ENCODE peak calls at places on chromosomes 3 and 15, in eight cellular contexts. Q, R, A, W, Y, L, Z and O are unnamed samples.

GRCh38 chr3:31862861-31863260 is 118.2 kb downstream of the OSBPL10 start:
- DNase-seq in R (no peak), A (no peak), W (no peak), Z (no peak), Y (no peak), Q (no peak), L (no peak), O (no peak)

GRCh38 chr3:126954141-126954845 is 28.6 kb upstream of the PLXNA1 start:
- DNase-seq in R (no peak), Q (no peak), A (no peak), W (no peak), Z (no peak), Y (no peak), L (no peak), O (peak)

GRCh38 chr3:44509393-44509921 is 32.0 kb upstream of the ZNF445 start:
- DNase-seq in A (peak), W (no peak), R (peak), Q (no peak), Z (no peak), L (no peak), Y (peak), O (peak)

GRCh38 chr3:15438988-15439387 is 11.6 kb downstream of the EAF1 start:
- DNase-seq in R (no peak), Y (no peak), Q (no peak), W (no peak), L (no peak), A (no peak), Z (no peak), O (no peak)

GRCh38 chr3:155363690-155364070 is 70.2 kb upstream of the STRIT1 start:
- DNase-seq in R (peak), A (no peak), Q (no peak), L (no peak), Y (no peak), Z (no peak), W (no peak), O (no peak)

GRCh38 chr3:29057326-29057725 is 223.5 kb upstream of the RBMS3 start:
- DNase-seq in A (no peak), Z (no peak), R (peak), Q (peak), Y (no peak), W (no peak), L (no peak), O (no peak)

GRCh38 chr15:51816615-51817014 is 12.8 kb upstream of the TMOD3 start:
- DNase-seq in L (no peak), Z (no peak), Y (no peak), A (no peak), Q (no peak), W (no peak), R (no peak), O (no peak)

GRCh38 chr15:85006201-85006600 is 24.5 kb downstream of the PDE8A start:
- DNase-seq in Q (no peak), Z (no peak), L (no peak), R (no peak), Y (no peak), W (no peak), A (no peak), O (no peak)

GRCh38 chr15:40137011-40137906 is 23.6 kb upstream of the BUB1B start:
- DNase-seq in L (peak), Q (no peak), Y (no peak), Z (no peak), R (peak), W (no peak), A (no peak), O (no peak)

GRCh38 chr3:61602466-61602865 is 41.1 kb downstream of the PTPRG start:
- DNase-seq in Z (no peak), Q (no peak), W (no peak), Y (no peak), A (no peak), L (no peak), R (no peak), O (no peak)

GRCh38 chr3:127367593-127367992 is 79.7 kb upstream of the PRR20G start:
- DNase-seq in Z (no peak), Q (no peak), A (no peak), R (no peak), L (no peak), W (no peak), Y (no peak), O (no peak)

GRCh38 chr3:161265916-161266571 is 44.9 kb downstream of the NMD3 start:
- DNase-seq in W (no peak), A (no peak), R (no peak), Y (no peak), Q (no peak), L (no peak), Z (no peak), O (no peak)

GRCh38 chr3:125300416-125300815 is 74.7 kb downstream of the ZNF148 start:
- DNase-seq in A (no peak), Q (no peak), R (no peak), Z (no peak), L (no peak), Y (no peak), W (no peak), O (no peak)

GRCh38 chr3:125374501-125374995 is 577 bp downstream of the ZNF148 start:
- DNase-seq in Z (peak), Y (peak), Q (no peak), W (peak), A (peak), L (peak), R (peak), O (peak)

GRCh38 chr3:94862703-94863102 is 799.8 kb downstream of the NSUN3 start:
- DNase-seq in Z (no peak), R (peak), A (peak), Q (no peak), W (no peak), L (peak), Y (peak), O (peak)

GRCh38 chr3:169454823-169455222 is 208.7 kb downstream of the MECOM start:
- DNase-seq in Z (no peak), Q (peak), L (no peak), A (no peak), Y (no peak), W (no peak), R (no peak), O (no peak)

GRCh38 chr15:62886431-62887071 is 156.0 kb upstream of the TPM1 start:
- DNase-seq in Y (peak), R (peak), Z (no peak), W (no peak), L (peak), Q (no peak), A (no peak), O (no peak)

GRCh38 chr3:148642616-148643015 is 55.1 kb upstream of the AGTR1 start:
- DNase-seq in Y (no peak), Z (no peak), A (peak), W (no peak), R (no peak), Q (no peak), L (no peak), O (no peak)

GRCh38 chr3:179788996-179789395 is 136.2 kb downstream of the USP13 start:
- DNase-seq in R (no peak), Y (no peak), Q (no peak), W (peak), Z (no peak), A (no peak), L (no peak), O (no peak)

GRCh38 chr3:34212671-34213070 is 414.2 kb downstream of the PDCD6IP start:
- DNase-seq in Z (peak), L (no peak), Q (no peak), R (peak), A (peak), W (peak), Y (no peak), O (no peak)

GRCh38 chr15:22823495-22824128 is 14.9 kb upstream of the NIPA2 start:
- DNase-seq in Q (no peak), L (no peak), A (no peak), W (no peak), R (no peak), Z (no peak), Y (no peak), O (no peak)

DNA sequence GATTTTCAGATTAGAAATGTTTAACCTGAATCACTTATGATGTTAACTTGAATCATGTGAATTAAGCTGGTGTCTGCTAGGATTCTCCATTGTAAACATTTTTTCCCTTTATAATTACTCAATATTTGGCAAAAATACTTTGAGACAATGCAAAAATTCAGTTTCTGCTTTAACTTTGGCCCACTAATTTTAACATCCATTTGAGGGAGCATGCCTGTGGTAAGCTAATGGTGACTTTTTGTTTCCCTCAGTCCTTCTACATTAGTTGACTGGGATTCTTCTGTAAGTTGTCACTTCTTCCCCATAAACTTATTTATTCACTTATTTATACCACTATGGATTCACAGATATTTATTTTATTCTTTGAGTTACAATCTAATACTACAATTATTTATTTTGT is 59.3 kb downstream of the PIK3R4 start:
- DNase-seq in Z (no peak), A (no peak), L (no peak), W (no peak), Y (no peak), Q (no peak), R (no peak), O (no peak)
- TF ChIP-seq CTCF in Z (no peak), A (no peak), L (no peak), W (no peak), Y (no peak), Q (no peak), R (no peak), O (no peak)

GRCh38 chr3:46206284-46206683 is 1.8 kb downstream of the CCR1 start:
- DNase-seq in Q (no peak), R (no peak), A (no peak), W (no peak), Y (no peak), Z (no peak), L (no peak), O (no peak)
- H3K4me3 ChIP-seq in Q (no peak), R (no peak), A (peak), W (no peak), Y (no peak), Z (peak), L (no peak), O (no peak)

DNA sequence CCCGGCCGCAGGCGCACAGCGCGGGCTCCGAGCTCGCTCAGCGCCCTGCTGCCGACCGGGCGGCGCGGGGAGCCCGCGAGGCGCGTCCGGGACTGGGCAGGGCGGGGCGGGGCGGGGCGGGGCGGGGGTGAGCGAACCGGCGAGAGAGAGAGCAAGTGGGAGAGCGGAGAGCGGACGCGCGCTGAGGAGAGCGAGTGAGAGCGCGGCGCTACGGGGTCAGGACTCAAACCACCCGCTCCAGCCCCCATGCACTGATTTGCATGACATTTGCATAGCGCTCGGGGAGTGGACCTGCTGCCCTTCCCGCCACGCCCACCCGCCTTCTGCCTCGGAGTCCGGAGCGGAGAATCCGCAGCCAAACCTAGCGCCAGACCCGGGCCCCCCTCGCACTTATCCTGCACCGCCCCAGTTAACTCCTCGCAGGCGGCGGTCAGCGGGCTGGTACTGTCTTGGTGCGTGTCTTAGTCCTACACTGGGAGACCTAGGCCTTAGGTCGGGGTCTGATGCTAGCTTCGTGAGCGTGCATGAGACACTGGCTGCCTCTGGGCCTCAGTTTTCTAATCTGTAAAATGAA is at the start of gene MYLK:
- DNase-seq in Z (peak), Y (peak), Q (peak), A (peak), R (peak), W (peak), L (peak), O (peak)
- TF ChIP-seq CTCF in Z (no peak), Y (no peak), Q (no peak), A (no peak), R (no peak), W (no peak), L (no peak), O (no peak)

GRCh38 chr15:57924536-57924935 is 141.0 kb downstream of the ALDH1A2 start:
- DNase-seq in L (no peak), W (no peak), R (no peak), Y (no peak), Q (no peak), Z (no peak), A (no peak), O (no peak)

GRCh38 chr15:57923750-57924149 is 141.8 kb downstream of the ALDH1A2 start:
- DNase-seq in A (no peak), L (no peak), Y (no peak), Z (peak), W (peak), R (no peak), Q (no peak), O (no peak)

GRCh38 chr15:57925650-57926049 is 139.9 kb downstream of the ALDH1A2 start:
- DNase-seq in L (no peak), Y (no peak), W (no peak), Q (no peak), A (no peak), Z (no peak), R (no peak), O (no peak)

GRCh38 chr15:57923311-57923710 is 142.2 kb downstream of the ALDH1A2 start:
- DNase-seq in Q (no peak), A (no peak), Z (peak), R (no peak), W (no peak), L (no peak), Y (no peak), O (no peak)

GRCh38 chr15:57927091-57927631 is 138.3 kb downstream of the ALDH1A2 start:
- DNase-seq in Y (no peak), Z (no peak), R (no peak), Q (no peak), L (no peak), W (no peak), A (no peak), O (no peak)
- H3K4me3 ChIP-seq in Y (no peak), Z (no peak), R (no peak), Q (no peak), L (no peak), W (no peak), A (no peak), O (no peak)

DNA sequence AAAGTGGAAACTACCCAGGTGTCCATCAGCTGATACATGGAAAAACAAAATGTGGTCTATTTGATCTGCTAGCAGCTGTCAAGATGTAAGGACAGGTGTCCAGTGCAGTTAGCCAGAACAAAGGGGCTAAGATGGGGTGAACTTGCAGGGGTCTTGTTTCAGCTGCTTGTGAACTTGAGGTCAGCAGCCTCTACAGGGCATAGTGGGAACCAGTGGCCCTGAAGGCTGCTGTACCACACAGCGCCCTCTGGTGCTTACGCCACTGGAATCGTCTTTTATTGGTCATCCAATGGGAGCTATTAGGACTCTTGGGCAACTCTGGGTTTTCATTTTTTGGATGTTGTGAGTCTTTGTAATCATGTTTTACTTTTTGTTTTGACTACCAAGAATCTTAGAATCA is 62.2 kb upstream of the CTSH start:
- DNase-seq in R (peak), W (no peak), A (peak), Q (no peak), Z (peak), Y (peak), L (peak), O (peak)
- TF ChIP-seq CTCF in R (peak), W (no peak), A (peak), Q (peak), Z (peak), Y (peak), L (peak), O (peak)

GRCh38 chr3:184228376-184229137 is 828 bp upstream of the VWA5B2 start:
- DNase-seq in A (no peak), L (peak), W (no peak), R (peak), Z (no peak), Q (no peak), Y (no peak), O (no peak)
- H3K4me3 ChIP-seq in A (no peak), L (no peak), W (no peak), R (peak), Z (peak), Q (no peak), Y (peak), O (no peak)

DNA sequence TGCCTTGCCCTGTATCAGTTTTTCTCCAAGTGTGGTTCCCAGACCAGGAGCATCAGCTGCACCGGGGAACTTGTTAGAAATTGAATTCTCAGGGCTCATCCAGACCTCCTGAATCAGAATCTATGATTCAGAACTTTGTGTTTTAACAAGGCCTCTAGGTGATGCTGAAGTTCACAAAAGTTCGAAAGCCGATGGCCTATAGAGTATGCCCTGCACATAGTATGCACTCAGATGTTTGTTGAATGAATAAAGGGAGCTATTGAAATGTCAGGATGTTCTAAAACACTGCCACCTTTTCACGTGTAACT is 666 bp upstream of the LARP6 start:
- DNase-seq in Y (no peak), Q (no peak), Z (no peak), A (no peak), L (no peak), R (no peak), W (no peak), O (peak)
- TF ChIP-seq CTCF in Y (peak), Q (peak), Z (no peak), A (no peak), L (peak), R (no peak), W (no peak), O (no peak)